ENCODE peak calls at places on chromosome 5, in four cellular contexts. One of them, this sample, is unnamed.

GRCh38 chr5:120527251-120527650 is 63.2 kb downstream of the PRR16 start:
- DNase-seq in IMR-90: no peak
- DNase-seq in astrocyte: no peak
- DNase-seq in neural progenitor cell: peak; percentile 24
- DNase-seq in this sample: no peak

GRCh38 chr5:149345892-149346222 is 558 bp downstream of the GRPEL2 start:
- DNase-seq in IMR-90: peak; percentile 50
- DNase-seq in astrocyte: peak; percentile 30
- DNase-seq in neural progenitor cell: peak; percentile 31
- DNase-seq in this sample: no peak

GRCh38 chr5:131361677-131362315 is 97.9 kb downstream of the CDC42SE2 start:
- DNase-seq in IMR-90: no peak
- DNase-seq in astrocyte: no peak
- DNase-seq in neural progenitor cell: no peak
- DNase-seq in this sample: no peak

GRCh38 chr5:138458353-138458752 is 6.9 kb upstream of the EGR1 start:
- DNase-seq in IMR-90: no peak
- DNase-seq in astrocyte: no peak
- DNase-seq in neural progenitor cell: no peak
- DNase-seq in this sample: no peak

GRCh38 chr5:144017119-144017518 is 153.3 kb downstream of the YIPF5 start:
- DNase-seq in IMR-90: no peak
- DNase-seq in astrocyte: no peak
- DNase-seq in neural progenitor cell: no peak
- DNase-seq in this sample: no peak

GRCh38 chr5:71932649-71933338 is 174.5 kb upstream of the MAP1B start:
- DNase-seq in IMR-90: peak; percentile 67
- DNase-seq in astrocyte: peak; percentile 87
- DNase-seq in neural progenitor cell: peak; percentile 75
- DNase-seq in this sample: peak; percentile 84

GRCh38 chr5:177527595-177527994 is 10.8 kb upstream of the DDX41 start:
- DNase-seq in IMR-90: no peak
- DNase-seq in astrocyte: no peak
- DNase-seq in neural progenitor cell: no peak
- DNase-seq in this sample: no peak

GRCh38 chr5:143713331-143714032 is 98.5 kb upstream of the HMHB1 start:
- DNase-seq in IMR-90: peak; percentile 54
- DNase-seq in astrocyte: peak; percentile 27
- DNase-seq in neural progenitor cell: no peak
- DNase-seq in this sample: no peak

GRCh38 chr5:102807878-102808502 is 52.9 kb downstream of the PAM start:
- DNase-seq in IMR-90: peak; percentile 79
- DNase-seq in astrocyte: peak; percentile 78
- DNase-seq in neural progenitor cell: peak; percentile 47
- DNase-seq in this sample: peak; percentile 29

GRCh38 chr5:146745937-146746577 is 132.5 kb downstream of the PPP2R2B start:
- DNase-seq in IMR-90: no peak
- DNase-seq in astrocyte: no peak
- DNase-seq in neural progenitor cell: no peak
- DNase-seq in this sample: no peak

GRCh38 chr5:149760700-149761187 is 30.6 kb downstream of the PPARGC1B start:
- DNase-seq in IMR-90: no peak
- DNase-seq in astrocyte: no peak
- DNase-seq in neural progenitor cell: no peak
- DNase-seq in this sample: no peak

GRCh38 chr5:79878721-79879336 is 112.2 kb downstream of the MTX3 start:
- DNase-seq in IMR-90: no peak
- DNase-seq in astrocyte: no peak
- DNase-seq in neural progenitor cell: peak; percentile 48
- DNase-seq in this sample: peak; percentile 17

GRCh38 chr5:145068696-145069095 is 766.4 kb downstream of the PRELID2 start:
- DNase-seq in IMR-90: no peak
- DNase-seq in astrocyte: no peak
- DNase-seq in neural progenitor cell: no peak
- DNase-seq in this sample: no peak

GRCh38 chr5:76716456-76717157 is 681 bp downstream of the F2R start:
- DNase-seq in IMR-90: no peak
- DNase-seq in astrocyte: no peak
- DNase-seq in neural progenitor cell: peak; percentile 59
- DNase-seq in this sample: peak; percentile 77

GRCh38 chr5:65121880-65122436 is 353.2 kb downstream of the CWC27 start:
- DNase-seq in IMR-90: peak; percentile 92
- DNase-seq in astrocyte: peak; percentile 95
- DNase-seq in neural progenitor cell: no peak
- DNase-seq in this sample: peak; percentile 72

GRCh38 chr5:154844800-154845199 is 5.6 kb downstream of the FAXDC2 start:
- DNase-seq in IMR-90: no peak
- DNase-seq in astrocyte: no peak
- DNase-seq in neural progenitor cell: no peak
- DNase-seq in this sample: no peak

GRCh38 chr5:120614512-120614911 is 150.4 kb downstream of the PRR16 start:
- DNase-seq in IMR-90: peak; percentile 70
- DNase-seq in astrocyte: peak; percentile 92
- DNase-seq in neural progenitor cell: no peak
- DNase-seq in this sample: peak; percentile 62

GRCh38 chr5:15807248-15807647 is 307.3 kb downstream of the FBXL7 start:
- DNase-seq in IMR-90: peak; percentile 13
- DNase-seq in astrocyte: no peak
- DNase-seq in neural progenitor cell: no peak
- DNase-seq in this sample: no peak

GRCh38 chr5:136021016-136021405 is 7.8 kb upstream of the TGFBI start:
- DNase-seq in IMR-90: peak; percentile 78
- DNase-seq in astrocyte: peak; percentile 82
- DNase-seq in neural progenitor cell: no peak
- DNase-seq in this sample: peak; percentile 71

GRCh38 chr5:181186022-181186421 is 19.0 kb downstream of the TRIM7 start:
- DNase-seq in IMR-90: no peak
- DNase-seq in astrocyte: no peak
- DNase-seq in neural progenitor cell: no peak
- DNase-seq in this sample: no peak

GRCh38 chr5:92779536-92779935 is 801.5 kb downstream of the NR2F1-AS1 start:
- DNase-seq in IMR-90: no peak
- DNase-seq in astrocyte: no peak
- DNase-seq in neural progenitor cell: no peak
- DNase-seq in this sample: no peak
- H3K4me2 ChIP-seq in IMR-90: no peak overlapping the region
- H3K4me2 ChIP-seq in astrocyte: no peak overlapping the region
- H3K4me2 ChIP-seq in neural progenitor cell: peak overlapping the region; percentile 24
- H3K4me2 ChIP-seq in this sample: no peak overlapping the region

GRCh38 chr5:78591227-78591626 is 57.3 kb downstream of the LHFPL2 start:
- DNase-seq in IMR-90: peak; percentile 96
- DNase-seq in astrocyte: peak; percentile 89
- DNase-seq in neural progenitor cell: no peak
- DNase-seq in this sample: peak; percentile 78
- H3K4me2 ChIP-seq in IMR-90: peak overlapping the region; percentile 90
- H3K4me2 ChIP-seq in astrocyte: peak overlapping the region; percentile 64
- H3K4me2 ChIP-seq in neural progenitor cell: no peak overlapping the region
- H3K4me2 ChIP-seq in this sample: peak overlapping the region; percentile 51

GRCh38 chr5:107635276-107635675 is 35.5 kb downstream of the EFNA5 start:
- DNase-seq in IMR-90: no peak
- DNase-seq in astrocyte: no peak
- DNase-seq in neural progenitor cell: no peak
- DNase-seq in this sample: no peak
- H3K4me2 ChIP-seq in IMR-90: no peak overlapping the region
- H3K4me2 ChIP-seq in astrocyte: no peak overlapping the region
- H3K4me2 ChIP-seq in neural progenitor cell: no peak overlapping the region
- H3K4me2 ChIP-seq in this sample: peak overlapping the region; percentile 67

DNA sequence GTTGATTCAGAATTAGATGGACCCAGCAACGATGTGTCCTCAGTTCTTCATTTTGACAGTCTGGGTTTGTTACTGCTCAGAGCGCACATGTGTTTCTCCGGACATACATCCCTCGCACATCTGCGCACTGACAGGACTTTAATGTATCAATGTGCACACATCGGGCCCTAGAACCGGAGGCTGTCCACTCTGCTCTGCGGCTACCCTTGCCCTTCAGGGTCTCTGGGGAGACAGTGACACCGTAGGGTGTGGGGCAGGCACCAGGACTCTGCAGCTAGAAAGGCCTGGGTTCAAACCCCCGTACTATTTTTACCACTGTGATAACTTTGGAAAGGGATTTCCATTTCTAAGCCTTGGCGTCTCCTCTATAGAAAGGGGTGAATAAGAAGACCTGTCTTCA is 23.5 kb upstream of the LPCAT1 start:
- DNase-seq in IMR-90: no peak
- DNase-seq in astrocyte: no peak
- DNase-seq in neural progenitor cell: no peak
- DNase-seq in this sample: peak; percentile 64
- H3K4me2 ChIP-seq in IMR-90: no peak overlapping the region
- H3K4me2 ChIP-seq in astrocyte: no peak overlapping the region
- H3K4me2 ChIP-seq in neural progenitor cell: no peak overlapping the region
- H3K4me2 ChIP-seq in this sample: no peak overlapping the region

GRCh38 chr5:40401965-40402364 is 277.8 kb upstream of the PTGER4 start:
- DNase-seq in IMR-90: peak; percentile 30
- DNase-seq in astrocyte: no peak
- DNase-seq in neural progenitor cell: no peak
- DNase-seq in this sample: no peak
- H3K4me2 ChIP-seq in IMR-90: no peak overlapping the region
- H3K4me2 ChIP-seq in astrocyte: no peak overlapping the region
- H3K4me2 ChIP-seq in neural progenitor cell: no peak overlapping the region
- H3K4me2 ChIP-seq in this sample: no peak overlapping the region

DNA sequence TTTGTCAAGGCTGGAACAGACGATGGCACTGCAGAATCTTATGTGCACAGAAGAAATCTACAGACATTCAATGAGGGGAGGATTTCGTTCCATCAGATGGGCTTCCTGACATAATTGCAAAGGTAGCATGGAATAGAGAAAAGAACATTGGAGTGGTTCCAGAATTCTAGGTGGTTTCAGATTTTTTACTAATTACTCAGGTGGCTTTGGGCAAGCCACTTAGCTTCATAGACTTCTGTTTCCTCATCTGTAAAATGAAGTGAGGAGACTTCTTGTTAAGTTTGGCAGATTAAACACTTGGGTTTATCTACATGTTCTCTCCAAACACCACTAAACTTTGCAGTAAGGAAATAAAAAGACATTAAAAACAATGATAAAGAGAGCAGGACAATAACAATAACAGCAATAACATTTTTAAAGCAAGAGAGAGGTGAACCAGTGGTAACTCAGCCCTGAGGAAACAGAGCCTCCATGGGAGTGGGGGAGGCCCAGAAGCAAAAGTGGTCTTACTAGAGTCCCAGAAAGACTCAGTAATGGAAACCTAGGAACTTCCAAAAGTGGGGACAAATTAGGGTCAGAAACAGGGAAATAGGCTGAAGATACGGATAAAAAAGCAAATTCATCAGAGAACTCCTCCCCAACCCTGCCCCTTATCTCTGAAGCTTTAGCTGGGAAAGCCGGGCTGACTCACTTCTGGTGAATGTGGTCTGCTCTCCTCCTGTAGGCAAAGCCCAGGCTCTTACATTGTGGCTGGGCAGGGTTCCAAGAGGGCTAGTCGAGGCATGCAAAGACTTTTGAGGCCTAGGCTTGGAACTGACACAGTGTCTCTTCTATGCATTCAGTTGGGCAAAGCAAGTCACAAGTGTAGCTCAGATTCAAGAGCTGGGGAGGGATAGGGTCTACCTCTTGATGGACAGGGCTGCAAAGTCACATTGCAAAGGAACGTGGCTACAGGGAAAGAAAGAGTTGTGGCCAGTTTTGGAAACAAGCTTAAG is 11.8 kb upstream of the ACTBL2 start:
- DNase-seq in IMR-90: peak; percentile 98
- DNase-seq in astrocyte: peak; percentile 99
- DNase-seq in neural progenitor cell: no peak
- DNase-seq in this sample: peak; percentile 89
- H3K4me2 ChIP-seq in IMR-90: peak overlapping the region; percentile 45
- H3K4me2 ChIP-seq in astrocyte: peak overlapping the region; percentile 79
- H3K4me2 ChIP-seq in neural progenitor cell: no peak overlapping the region
- H3K4me2 ChIP-seq in this sample: peak overlapping the region; percentile 63